ENCODE peak calls at places on chromosomes 6 and 20, in six cellular contexts. Q is T-helper 17 cell, J is T-helper 9 cell, K is epithelial cell of prostate, C is foreskin fibroblast, V is NCI-H345. G is an unnamed sample.

GRCh38 chr6:37806213-37806612 is 13.3 kb upstream of the ZFAND3 start:
- DNase-seq in V (no peak), Q (no peak), J (no peak), K (no peak), C (no peak), G (no peak)

GRCh38 chr6:79570802-79571367 is 33.7 kb upstream of the LCA5 start:
- DNase-seq in V (peak; percentile 24), J (no peak), K (no peak), C (no peak), Q (no peak), G (no peak)

GRCh38 chr20:36497856-36498255 is 43.5 kb upstream of the MYL9 start:
- DNase-seq in J (no peak), V (no peak), C (no peak), Q (no peak), K (no peak), G (no peak)

GRCh38 chr6:81766482-81767069 is 14.1 kb upstream of the TENT5A start:
- DNase-seq in J (no peak), Q (no peak), K (no peak), V (peak; percentile 16), C (peak; percentile 85), G (no peak)

GRCh38 chr6:47144306-47144705 is 102.2 kb upstream of the ADGRF1 start:
- DNase-seq in K (no peak), Q (no peak), C (peak; percentile 71), V (no peak), J (no peak), G (no peak)

GRCh38 chr20:48196486-48196885 is 411.2 kb upstream of the SULF2 start:
- DNase-seq in Q (no peak), K (no peak), C (no peak), J (no peak), V (no peak), G (no peak)

GRCh38 chr6:57221191-57221935 is 744 bp downstream of the RAB23 start:
- DNase-seq in J (peak; percentile 48), Q (peak; percentile 15), K (no peak), C (peak; percentile 56), V (peak; percentile 72), G (peak; percentile 44)

GRCh38 chr20:25177890-25178321 is 17.6 kb upstream of the ENTPD6 start:
- DNase-seq in V (peak; percentile 35), C (no peak), J (no peak), Q (no peak), K (no peak), G (no peak)

GRCh38 chr6:154111025-154111424 is 72.0 kb downstream of the OPRM1 start:
- DNase-seq in J (no peak), K (no peak), V (no peak), Q (no peak), C (no peak), G (no peak)

GRCh38 chr6:30002871-30003270 is 58.2 kb upstream of the POLR1H start:
- DNase-seq in V (no peak), C (peak; percentile 70), J (no peak), Q (no peak), K (no peak), G (no peak)

GRCh38 chr6:44315506-44315905 is 2.4 kb upstream of the AARS2 start:
- DNase-seq in V (no peak), J (no peak), Q (no peak), K (no peak), C (no peak), G (no peak)

GRCh38 chr6:103000686-103001085 is 1607.2 kb downstream of the GRIK2 start:
- DNase-seq in C (no peak), K (no peak), V (no peak), Q (no peak), J (no peak), G (no peak)

GRCh38 chr6:1849686-1850580 is 240.2 kb downstream of the FOXC1 start:
- DNase-seq in V (no peak), Q (no peak), C (no peak), J (no peak), K (no peak), G (no peak)

G was measured in activated gamma-delta T cell treated with Interleukin-2 at 50 U/mL for 16 hours.